ENCODE peak calls at places on chromosome 15, in five cellular contexts. U is tibial artery; M is activated CD8-positive, alpha-beta memory T cell treated with anti-CD3 and anti-CD28 coated beads for 1 hour; L is mesothelial cell of epicardium; E is EH. Y is an unnamed sample.

GRCh38 chr15:35442734-35443133 is 103.2 kb downstream of the DPH6 start:
- DNase-seq in E (peak), M (no peak), L (no peak), U (no peak), Y (no peak)

GRCh38 chr15:95646484-95646883 is 684.0 kb upstream of the NR2F2 start:
- DNase-seq in M (no peak), L (no peak), E (no peak), U (no peak), Y (no peak)

GRCh38 chr15:91263632-91264477 is 163.8 kb downstream of the SV2B start:
- DNase-seq in M (no peak), U (peak), E (peak), L (no peak), Y (no peak)

GRCh38 chr15:39589815-39590644 is 9.2 kb downstream of the THBS1 start:
- DNase-seq in E (peak), L (no peak), M (no peak), U (no peak), Y (no peak)

GRCh38 chr15:63895194-63895593 is 61.4 kb upstream of the HERC1 start:
- DNase-seq in M (no peak), L (no peak), U (no peak), E (no peak), Y (no peak)

GRCh38 chr15:69410290-69410874 is 3.8 kb upstream of the KIF23 start:
- DNase-seq in E (peak), M (no peak), L (no peak), U (no peak), Y (no peak)

GRCh38 chr15:81752974-81753373 is 292.8 kb downstream of the MEX3B start:
- DNase-seq in L (no peak), E (peak), U (no peak), M (no peak), Y (no peak)

GRCh38 chr15:29003446-29004233 is 117.9 kb downstream of the APBA2 start:
- DNase-seq in U (no peak), L (no peak), E (peak), M (no peak), Y (no peak)

GRCh38 chr15:77907824-77908751 is 169.4 kb downstream of the TBC1D2B start:
- DNase-seq in M (peak), U (peak), L (no peak), E (peak), Y (no peak)

GRCh38 chr15:62459875-62460274 is 294.8 kb upstream of the C2CD4B start:
- DNase-seq in E (no peak), M (no peak), U (no peak), L (no peak), Y (no peak)